ENCODE peak calls at places on chromosomes 4 and X, in seven cellular contexts. L is body of pancreas, M is suprapubic skin, V is neuronal stem cell, W is tibial nerve, I is sigmoid colon, A is neural progenitor cell. S is an unnamed sample.

GRCh38 chr4:26372525-26373172 is 51.8 kb downstream of the RBPJ start:
- DNase-seq in L (peak), M (no peak), V (no peak), W (peak), I (no peak), A (peak), S (no peak)

GRCh38 chr4:38605794-38606586 is 58.0 kb upstream of the KLF3 start:
- DNase-seq in L (no peak), M (no peak), V (peak), W (no peak), I (no peak), A (peak), S (no peak)

GRCh38 chr4:36771411-36772153 is 473.0 kb upstream of the NWD2 start:
- DNase-seq in L (no peak), M (no peak), V (no peak), W (no peak), I (no peak), A (no peak), S (no peak)

GRCh38 chr4:120693817-120694216 is 228.7 kb downstream of the PRDM5 start:
- DNase-seq in L (no peak), M (no peak), V (no peak), W (no peak), I (no peak), A (no peak), S (no peak)

GRCh38 chr4:173257732-173258717 is 76.1 kb downstream of the HMGB2 start:
- DNase-seq in L (peak), M (no peak), V (peak), W (peak), I (peak), A (peak), S (peak)

GRCh38 chr4:168124008-168124641 is 31.8 kb downstream of the ANXA10 start:
- DNase-seq in L (no peak), M (no peak), V (no peak), W (no peak), I (no peak), A (no peak), S (no peak)

GRCh38 chr4:186587416-186588018 is 32.1 kb upstream of the MTNR1A start:
- DNase-seq in L (peak), M (peak), V (peak), W (peak), I (peak), A (peak), S (peak)

GRCh38 chrX:41116948-41117347 is 31.7 kb downstream of the USP9X start:
- DNase-seq in L (no peak), M (no peak), V (no peak), W (no peak), I (no peak), A (no peak), S (no peak)

GRCh38 chr4:42398448-42399355 is 1.4 kb downstream of the SHISA3 start:
- DNase-seq in L (peak), M (no peak), V (peak), W (peak), I (no peak), A (peak), S (no peak)

GRCh38 chr4:113468165-113469022 is 293.1 kb downstream of the CAMK2D start:
- DNase-seq in L (peak), M (no peak), V (peak), W (peak), I (peak), A (peak), S (no peak)

GRCh38 chr4:89305712-89306437 is 1.7 kb downstream of the GPRIN3 start:
- DNase-seq in L (no peak), M (no peak), V (no peak), W (no peak), I (no peak), A (no peak), S (no peak)

GRCh38 chr4:52750819-52751348 is 341 bp downstream of the ERVMER34-1 start:
- DNase-seq in L (peak), M (peak), V (no peak), W (no peak), I (no peak), A (no peak), S (no peak)

GRCh38 chr4:67879486-67879885 is 4.3 kb downstream of the TMPRSS11D start:
- DNase-seq in L (no peak), M (no peak), V (no peak), W (no peak), I (no peak), A (no peak), S (no peak)

GRCh38 chr4:761739-762138 is 56.1 kb downstream of the PCGF3 start:
- DNase-seq in L (no peak), M (no peak), V (no peak), W (no peak), I (no peak), A (no peak), S (no peak)

GRCh38 chrX:23616361-23616760 is 50.9 kb upstream of the PRDX4 start:
- DNase-seq in L (no peak), M (no peak), V (no peak), W (no peak), I (no peak), A (peak), S (no peak)

GRCh38 chrX:16610121-16610565 is 39.8 kb upstream of the S100G start:
- DNase-seq in L (no peak), M (no peak), V (no peak), W (no peak), I (no peak), A (no peak), S (no peak)

GRCh38 chrX:10945463-10945862 is 165.7 kb upstream of the HCCS start:
- DNase-seq in L (no peak), M (no peak), V (no peak), W (no peak), I (no peak), A (no peak), S (no peak)

GRCh38 chr4:687048-687974 is 1.6 kb downstream of the SLC49A3 start:
- DNase-seq in L (peak), M (peak), V (no peak), W (peak), I (peak), A (no peak), S (no peak)

GRCh38 chr4:138182838-138183426 is 59.2 kb downstream of the SLC7A11 start:
- DNase-seq in L (peak), M (no peak), V (peak), W (peak), I (no peak), A (peak), S (no peak)

GRCh38 chr4:163161536-163162205 is 5.0 kb downstream of the NAF1 start:
- DNase-seq in L (no peak), M (no peak), V (no peak), W (no peak), I (no peak), A (no peak), S (no peak)

GRCh38 chr4:56787380-56787779 is 34.1 kb downstream of the SPINK2 start:
- DNase-seq in L (no peak), M (no peak), V (no peak), W (no peak), I (peak), A (peak), S (no peak)

GRCh38 chrX:40661489-40661888 is 14.1 kb upstream of the CXorf38 start:
- DNase-seq in L (no peak), M (no peak), V (no peak), W (no peak), I (no peak), A (no peak), S (no peak)

GRCh38 chr4:8093587-8094274 is 64.9 kb downstream of the ABLIM2 start:
- DNase-seq in L (no peak), M (no peak), V (no peak), W (no peak), I (no peak), A (no peak), S (no peak)

GRCh38 chr4:151992301-151992700 is 231.5 kb upstream of the GATB start:
- DNase-seq in L (no peak), M (no peak), V (no peak), W (no peak), I (no peak), A (no peak), S (no peak)

GRCh38 chr4:124970011-124970410 is 257.5 kb upstream of the ANKRD50 start:
- DNase-seq in L (no peak), M (no peak), V (no peak), W (no peak), I (no peak), A (no peak), S (no peak)

GRCh38 chrX:140425712-140426395 is 79.0 kb downstream of the SOX3 start:
- DNase-seq in L (no peak), M (no peak), V (no peak), W (no peak), I (no peak), A (no peak), S (no peak)

GRCh38 chr4:20422398-20422797 is 170.7 kb downstream of the SLIT2 start:
- DNase-seq in L (peak), M (no peak), V (peak), W (no peak), I (peak), A (peak), S (no peak)

GRCh38 chr4:111215755-111216154 is 592.9 kb upstream of the PITX2 start:
- DNase-seq in L (no peak), M (no peak), V (no peak), W (no peak), I (no peak), A (no peak), S (no peak)

GRCh38 chr4:18691431-18692200 is 670.1 kb upstream of the LCORL start:
- DNase-seq in L (no peak), M (no peak), V (no peak), W (no peak), I (no peak), A (peak), S (no peak)
- H3K27ac ChIP-seq in L (no peak), M (no peak), V (no peak), W (no peak), I (no peak), A (no peak), S (no peak)

GRCh38 chr4:55180980-55181379 is 55.6 kb upstream of the KDR start:
- DNase-seq in L (no peak), M (no peak), V (no peak), W (no peak), I (no peak), A (peak), S (no peak)
- H3K27ac ChIP-seq in L (no peak), M (no peak), V (no peak), W (no peak), I (no peak), A (no peak), S (no peak)

GRCh38 chr4:40516651-40517050 is 113.0 kb downstream of the RBM47 start:
- DNase-seq in L (no peak), M (no peak), V (no peak), W (no peak), I (no peak), A (peak), S (no peak)
- H3K27ac ChIP-seq in L (peak), M (no peak), V (no peak), W (no peak), I (no peak), A (no peak), S (no peak)

DNA sequence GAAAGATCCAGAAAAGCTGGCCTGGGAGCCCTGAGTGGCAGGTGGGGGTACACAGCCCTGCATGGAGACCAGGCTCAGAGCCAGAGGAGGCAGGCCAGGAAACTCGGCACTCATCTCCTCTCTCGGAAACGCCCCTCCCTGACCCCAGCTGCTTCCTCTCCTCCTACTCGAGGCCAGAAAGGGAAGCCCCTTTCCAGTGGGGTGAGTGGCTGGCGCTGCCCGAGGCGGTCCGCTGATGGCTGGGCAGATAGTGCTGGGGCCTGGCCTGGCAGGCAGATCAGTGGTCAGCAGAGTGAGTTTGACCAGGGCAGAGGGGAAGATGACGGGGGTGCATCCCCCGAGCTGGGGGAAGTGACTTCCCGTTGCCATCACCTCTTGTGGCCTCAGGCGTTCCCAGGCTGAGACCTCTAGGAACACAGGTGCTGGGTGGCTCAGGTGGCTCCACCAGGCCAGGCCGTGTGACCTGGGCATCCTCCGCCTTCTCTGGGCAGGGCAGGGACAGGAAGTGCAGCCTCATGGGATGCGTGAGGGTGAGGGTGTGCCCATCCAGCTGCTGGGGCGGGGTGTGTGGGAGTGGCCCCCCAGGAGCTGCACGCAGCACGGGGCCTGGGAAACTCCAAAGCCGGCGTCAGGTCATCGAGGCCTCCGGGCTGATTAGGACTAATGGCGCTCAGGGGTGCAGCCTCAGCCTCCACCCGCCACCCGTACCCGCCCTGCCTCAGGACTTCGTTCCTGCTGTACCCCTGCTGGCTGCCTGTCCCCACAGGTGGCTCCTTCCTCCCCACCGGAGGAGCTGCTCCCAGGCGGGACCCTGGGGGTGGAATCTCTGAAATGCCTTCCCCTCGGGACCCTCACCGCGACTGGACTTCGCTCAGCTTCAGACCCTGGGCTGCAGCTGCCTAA is 5.8 kb downstream of the SH3BP2 start:
- DNase-seq in L (peak), M (peak), V (no peak), W (no peak), I (peak), A (peak), S (no peak)
- H3K27ac ChIP-seq in L (peak), M (peak), V (no peak), W (peak), I (peak), A (no peak), S (peak)

GRCh38 chrX:115233497-115234219 is at the start of gene LRCH2:
- DNase-seq in L (peak), M (no peak), V (peak), W (peak), I (peak), A (peak), S (peak)

GRCh38 chrX:115234220-115234557 is 293 bp upstream of the LRCH2 start:
- DNase-seq in L (no peak), M (no peak), V (no peak), W (no peak), I (no peak), A (no peak), S (no peak)

GRCh38 chrX:115229337-115229991 is 4.4 kb downstream of the LRCH2 start:
- DNase-seq in L (no peak), M (no peak), V (no peak), W (no peak), I (no peak), A (no peak), S (no peak)

DNA sequence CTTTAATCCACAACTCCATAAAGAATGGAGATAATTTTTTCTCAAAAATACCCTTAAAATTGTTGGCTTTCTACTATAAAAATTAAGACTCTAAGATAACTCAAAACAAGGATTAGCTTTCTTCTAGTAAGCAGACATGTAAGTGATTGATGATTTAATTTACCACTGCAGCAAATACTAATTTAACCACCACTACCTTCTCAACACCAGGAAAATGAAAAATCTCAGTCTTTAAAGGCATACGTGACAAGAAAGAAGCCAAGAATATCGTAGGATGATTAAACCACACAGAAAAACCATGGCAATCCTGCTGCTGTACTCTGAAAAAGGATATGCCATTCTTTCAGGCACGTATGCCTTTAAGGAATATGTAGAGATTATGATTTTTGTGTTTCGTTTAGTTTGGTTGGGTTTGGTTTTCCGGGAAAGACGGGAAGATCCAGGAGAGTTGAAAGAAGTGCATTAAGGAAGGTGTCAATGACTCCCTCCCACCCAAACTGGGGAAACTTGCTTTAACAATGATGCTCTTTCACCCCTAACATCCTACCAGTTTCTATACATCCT is 881 bp downstream of the LRCH2 start:
- DNase-seq in L (no peak), M (no peak), V (no peak), W (no peak), I (no peak), A (no peak), S (no peak)
- H3K27ac ChIP-seq in L (no peak), M (no peak), V (no peak), W (peak), I (peak), A (no peak), S (no peak)

GRCh38 chrX:13420545-13421183 is 100.8 kb upstream of the ATXN3L start:
- DNase-seq in L (no peak), M (no peak), V (no peak), W (no peak), I (no peak), A (no peak), S (no peak)
- H3K27ac ChIP-seq in L (no peak), M (no peak), V (no peak), W (no peak), I (no peak), A (no peak), S (peak)

GRCh38 chr4:119550857-119551532 is 77.6 kb downstream of the PDE5A start:
- DNase-seq in L (no peak), M (no peak), V (peak), W (no peak), I (no peak), A (peak), S (no peak)
- H3K27ac ChIP-seq in L (no peak), M (no peak), V (no peak), W (peak), I (peak), A (peak), S (no peak)

S was measured in caudate nucleus.